ENCODE peak calls at places on chromosomes 7 and 10, in six cellular contexts. E is HCT116, W is sigmoid colon, Y is HepG2, I is breast epithelium, D is H1. B is an unnamed sample.

GRCh38 chr7:67692425-67692824 is 695.8 kb downstream of the TYW1 start:
- DNase-seq in Y (no peak), W (no peak), D (no peak), I (no peak), E (no peak), B (no peak)

GRCh38 chr10:123562811-123563580 is 103.2 kb upstream of the GPR26 start:
- DNase-seq in W (peak), D (peak), I (peak), E (no peak), Y (no peak), B (no peak)

GRCh38 chr7:1952781-1953180 is 280.0 kb downstream of the MAD1L1 start:
- DNase-seq in E (no peak), I (no peak), Y (no peak), D (no peak), W (no peak), B (no peak)

GRCh38 chr7:18927134-18927533 is 190.3 kb downstream of the TWIST1 start:
- DNase-seq in I (no peak), E (no peak), W (no peak), D (no peak), Y (no peak), B (no peak)

GRCh38 chr7:95209276-95209675 is 115.1 kb downstream of the PON1 start:
- DNase-seq in W (no peak), E (no peak), D (no peak), Y (no peak), I (no peak), B (no peak)

GRCh38 chr10:84159076-84159475 is 14.5 kb upstream of the GPR15LG start:
- DNase-seq in W (no peak), D (no peak), I (no peak), E (no peak), Y (no peak), B (no peak)

GRCh38 chr10:33612551-33612950 is 278.1 kb upstream of the NRP1 start:
- DNase-seq in E (no peak), W (no peak), D (no peak), Y (no peak), I (no peak), B (no peak)

GRCh38 chr7:25557379-25557916 is 329.2 kb upstream of the NPVF start:
- DNase-seq in E (no peak), Y (no peak), D (no peak), I (no peak), W (no peak), B (no peak)

GRCh38 chr7:151483700-151483960 is 36.1 kb downstream of the RHEB start:
- DNase-seq in E (no peak), W (no peak), D (no peak), Y (no peak), I (no peak), B (no peak)

GRCh38 chr10:34116780-34117179 is 698.3 kb downstream of the PARD3 start:
- DNase-seq in Y (peak), W (no peak), I (no peak), D (no peak), E (no peak), B (no peak)

GRCh38 chr7:117217636-117218035 is 105.2 kb downstream of the WNT2 start:
- DNase-seq in E (no peak), Y (no peak), I (no peak), D (no peak), W (no peak), B (no peak)

GRCh38 chr10:7671121-7671520 is 4.4 kb upstream of the ITIH5 start:
- DNase-seq in D (no peak), Y (no peak), E (no peak), I (no peak), W (no peak), B (no peak)

GRCh38 chr7:74083928-74084721 is 521 bp downstream of the LIMK1 start:
- DNase-seq in D (peak), I (no peak), Y (no peak), W (peak), E (no peak), B (no peak)

GRCh38 chr7:99622596-99622995 is 5.8 kb downstream of the ZSCAN25 start:
- DNase-seq in Y (no peak), E (no peak), D (no peak), I (no peak), W (no peak), B (no peak)

GRCh38 chr10:35739998-35740397 is 97.9 kb upstream of the FZD8 start:
- DNase-seq in I (no peak), E (no peak), D (no peak), Y (no peak), W (no peak), B (no peak)

GRCh38 chr7:28921822-28922221 is 36.3 kb downstream of the TRIL start:
- DNase-seq in I (no peak), D (no peak), W (peak), Y (peak), E (peak), B (peak)

GRCh38 chr10:63217120-63217605 is 84.0 kb downstream of the NRBF2 start:
- DNase-seq in E (peak), D (no peak), I (no peak), W (no peak), Y (peak), B (no peak)

GRCh38 chr10:102651455-102652169 is 7.3 kb downstream of the TRIM8 start:
- DNase-seq in W (no peak), I (no peak), D (no peak), E (no peak), Y (no peak), B (no peak)

GRCh38 chr10:67695555-67695954 is 440 bp downstream of the CTNNA3 start:
- DNase-seq in I (no peak), D (no peak), W (no peak), Y (no peak), E (no peak), B (no peak)

GRCh38 chr7:130971297-130971696 is 237.3 kb upstream of the KLF14 start:
- DNase-seq in W (no peak), D (no peak), E (no peak), I (no peak), Y (no peak), B (no peak)

GRCh38 chr10:102509387-102509786 is 5.6 kb downstream of the SUFU start:
- DNase-seq in W (no peak), Y (no peak), E (no peak), D (no peak), I (no peak), B (no peak)

GRCh38 chr7:329691-330281 is 39.8 kb downstream of the FOXL3 start:
- DNase-seq in Y (no peak), I (no peak), E (no peak), D (no peak), W (no peak), B (no peak)

GRCh38 chr10:125024496-125025234 is 82.7 kb downstream of the ZRANB1 start:
- DNase-seq in E (no peak), D (no peak), I (no peak), Y (no peak), W (no peak), B (no peak)

GRCh38 chr10:43931308-43931930 is 282.7 kb upstream of the ZNF32 start:
- DNase-seq in Y (no peak), I (no peak), D (no peak), W (no peak), E (no peak), B (no peak)

GRCh38 chr7:64504581-64505120 is 58.2 kb downstream of the ZNF680 start:
- DNase-seq in D (no peak), I (no peak), E (no peak), W (no peak), Y (no peak), B (no peak)

GRCh38 chr10:114821915-114822770 is 563 bp downstream of the FHIP2A start:
- DNase-seq in W (peak), Y (peak), I (no peak), D (peak), E (no peak), B (peak)

GRCh38 chr10:31701546-31701945 is 227.1 kb downstream of the ARHGAP12 start:
- DNase-seq in Y (no peak), D (no peak), W (no peak), E (no peak), I (no peak), B (no peak)

GRCh38 chr10:118522791-118523498 is 72.5 kb downstream of the PRLHR start:
- DNase-seq in E (peak), I (no peak), D (no peak), W (no peak), Y (no peak), B (no peak)

GRCh38 chr7:48389977-48390376 is 218.7 kb downstream of the ABCA13 start:
- DNase-seq in Y (no peak), I (no peak), D (no peak), E (no peak), W (no peak), B (no peak)

GRCh38 chr10:75117996-75118395 is 6.5 kb downstream of the SAMD8 start:
- DNase-seq in D (no peak), W (no peak), Y (no peak), I (no peak), E (no peak), B (no peak)

GRCh38 chr7:158975526-158976467 is 119.4 kb downstream of the DYNC2I1 start:
- DNase-seq in W (no peak), D (no peak), E (no peak), Y (peak), I (no peak), B (no peak)

GRCh38 chr7:50376056-50376455 is 71.5 kb downstream of the IKZF1 start:
- DNase-seq in I (no peak), W (no peak), Y (no peak), E (no peak), D (no peak), B (no peak)

DNA sequence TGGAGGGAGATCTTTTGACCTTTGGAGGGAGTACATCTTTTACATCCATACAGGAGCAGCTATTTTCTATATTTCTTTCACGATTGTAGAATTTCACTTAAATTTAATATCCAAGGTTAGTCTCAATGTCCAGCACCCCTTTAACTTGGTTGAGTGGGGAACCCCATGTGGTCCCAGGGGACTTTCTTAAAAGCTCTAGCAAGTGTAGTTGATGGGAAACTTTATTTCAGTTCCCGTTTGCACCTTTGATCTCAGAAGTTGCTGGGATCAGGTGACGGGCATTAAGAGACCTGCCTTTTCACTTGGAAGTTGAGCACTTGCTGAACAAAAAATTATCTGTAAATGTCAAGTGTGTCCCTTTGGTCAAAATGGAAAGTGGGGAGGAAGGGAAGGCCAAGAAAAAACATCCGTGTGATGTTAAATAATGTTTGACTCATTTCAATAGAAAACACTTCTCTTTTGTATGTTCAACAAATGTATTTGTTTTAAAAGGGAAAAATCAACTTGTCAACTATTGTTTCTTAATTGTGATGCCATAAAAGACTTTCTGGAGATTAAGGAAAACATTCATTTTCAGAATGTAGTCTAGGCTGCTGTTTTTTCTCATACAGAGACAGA is 370.1 kb upstream of the GALNT17 start:
- DNase-seq in I (no peak), W (no peak), D (no peak), Y (no peak), E (no peak), B (no peak)
- TF ChIP-seq POLR2AphosphoS5 in I (no peak), W (no peak), D (no peak), Y (no peak), E (no peak), B (no peak)

DNA sequence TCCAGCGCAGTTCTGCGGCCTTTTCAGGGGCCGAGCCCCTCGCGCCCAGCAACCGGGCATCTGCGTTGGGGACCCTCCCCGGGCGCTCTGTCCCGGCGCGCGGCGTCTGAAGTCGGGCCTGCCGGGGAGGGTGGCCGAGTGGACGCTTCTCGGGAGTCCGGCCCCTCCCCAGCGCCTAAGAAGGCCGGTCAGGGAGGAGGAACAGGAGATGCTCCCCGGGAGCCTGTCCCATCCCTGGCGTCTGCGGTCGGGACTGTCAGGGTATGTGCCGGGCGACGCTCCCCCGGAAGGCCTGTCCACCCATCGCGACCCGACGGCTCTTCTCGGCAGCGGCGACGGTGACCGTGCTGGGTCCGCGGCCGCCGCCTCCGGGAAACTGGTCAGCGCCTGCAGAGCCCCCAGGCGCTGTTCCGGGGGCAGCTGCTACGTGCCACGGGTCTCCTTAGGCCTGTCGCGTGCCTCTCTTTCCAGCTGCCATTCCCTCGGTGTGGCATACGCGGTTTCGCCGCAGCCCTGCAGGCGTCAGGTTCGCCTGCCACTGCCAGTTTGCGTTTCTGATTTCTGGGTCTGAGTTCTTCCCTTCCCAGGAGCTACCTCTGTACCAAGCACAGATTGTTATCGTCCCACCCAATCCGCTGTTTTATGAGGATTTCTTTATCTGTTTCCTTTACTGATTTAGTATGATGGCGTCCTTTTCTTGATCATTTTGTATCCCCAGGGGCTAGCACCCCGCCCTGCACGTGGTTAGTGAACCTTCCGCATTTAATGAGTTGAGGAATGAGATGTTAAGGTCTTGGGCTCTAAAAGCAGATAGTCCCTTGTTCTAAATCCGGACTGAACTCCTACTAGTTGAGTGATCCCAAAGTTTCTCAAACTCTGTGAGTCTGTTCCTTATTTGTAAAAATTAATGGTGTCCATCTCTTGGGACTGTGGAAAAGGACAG is 782 bp downstream of the IFIT5 start:
- DNase-seq in D (peak), W (peak), I (peak), E (no peak), Y (no peak), B (peak)
- TF ChIP-seq POLR2A in D (no peak), W (no peak), I (peak), E (no peak), Y (no peak), B (peak)

DNA sequence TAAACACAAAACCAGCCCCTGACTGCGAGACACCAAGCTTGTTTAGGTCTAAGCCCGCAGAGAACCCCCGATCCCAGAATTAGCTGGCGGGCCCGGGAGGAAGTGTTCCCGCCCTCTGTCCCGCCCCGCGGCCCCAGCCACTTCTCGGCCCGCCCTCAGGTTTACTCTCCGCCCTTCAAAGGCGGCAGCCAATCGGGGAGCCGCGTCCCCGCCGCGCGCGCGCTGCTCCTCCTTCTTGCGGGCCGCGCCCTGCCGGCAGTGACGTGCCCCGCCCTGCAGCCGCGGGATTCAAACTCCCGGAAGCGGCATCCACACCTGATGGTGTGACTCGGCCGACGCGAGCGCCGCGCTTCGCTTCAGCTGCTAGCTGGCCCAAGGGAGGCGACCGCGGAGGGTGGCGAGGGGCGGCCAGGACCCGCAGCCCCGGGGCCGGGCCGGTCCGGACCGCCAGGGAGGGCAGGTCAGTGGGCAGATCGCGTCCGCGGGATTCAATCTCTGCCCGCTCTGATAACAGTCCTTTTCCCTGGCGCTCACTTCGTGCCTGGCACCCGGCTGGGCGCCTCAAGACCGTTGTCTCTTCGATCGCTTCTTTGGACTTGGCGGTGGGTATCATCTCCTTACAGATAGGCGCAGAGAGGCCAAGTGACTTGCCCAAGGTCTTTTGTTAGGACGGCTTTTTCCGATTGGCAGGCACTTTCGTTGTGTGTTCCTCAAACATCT is at the start of gene CEP55:
- DNase-seq in W (peak), Y (peak), D (peak), E (peak), I (peak), B (peak)
- TF ChIP-seq POLR2AphosphoS5 in W (peak), Y (peak), D (peak), E (peak), I (no peak), B (peak)

GRCh38 chr10:104321226-104321625 is 17.0 kb downstream of the ITPRIP start:
- DNase-seq in Y (no peak), W (peak), E (no peak), I (no peak), D (no peak), B (no peak)
- TF ChIP-seq POLR2A in Y (no peak), W (no peak), E (no peak), I (no peak), D (no peak), B (no peak)

GRCh38 chr10:99534456-99534938 is 1.8 kb downstream of the NKX2-3 start:
- DNase-seq in Y (no peak), I (no peak), E (no peak), D (no peak), W (no peak), B (no peak)

GRCh38 chr10:99533496-99534455 is 1.0 kb downstream of the NKX2-3 start:
- DNase-seq in D (no peak), E (no peak), I (no peak), Y (no peak), W (no peak), B (no peak)

GRCh38 chr10:99531696-99532050 is 1.1 kb upstream of the NKX2-3 start:
- DNase-seq in Y (no peak), W (no peak), E (no peak), D (no peak), I (no peak), B (no peak)

GRCh38 chr10:99532194-99532593 is 548 bp upstream of the NKX2-3 start:
- DNase-seq in I (no peak), D (no peak), W (no peak), Y (no peak), E (no peak), B (no peak)

DNA sequence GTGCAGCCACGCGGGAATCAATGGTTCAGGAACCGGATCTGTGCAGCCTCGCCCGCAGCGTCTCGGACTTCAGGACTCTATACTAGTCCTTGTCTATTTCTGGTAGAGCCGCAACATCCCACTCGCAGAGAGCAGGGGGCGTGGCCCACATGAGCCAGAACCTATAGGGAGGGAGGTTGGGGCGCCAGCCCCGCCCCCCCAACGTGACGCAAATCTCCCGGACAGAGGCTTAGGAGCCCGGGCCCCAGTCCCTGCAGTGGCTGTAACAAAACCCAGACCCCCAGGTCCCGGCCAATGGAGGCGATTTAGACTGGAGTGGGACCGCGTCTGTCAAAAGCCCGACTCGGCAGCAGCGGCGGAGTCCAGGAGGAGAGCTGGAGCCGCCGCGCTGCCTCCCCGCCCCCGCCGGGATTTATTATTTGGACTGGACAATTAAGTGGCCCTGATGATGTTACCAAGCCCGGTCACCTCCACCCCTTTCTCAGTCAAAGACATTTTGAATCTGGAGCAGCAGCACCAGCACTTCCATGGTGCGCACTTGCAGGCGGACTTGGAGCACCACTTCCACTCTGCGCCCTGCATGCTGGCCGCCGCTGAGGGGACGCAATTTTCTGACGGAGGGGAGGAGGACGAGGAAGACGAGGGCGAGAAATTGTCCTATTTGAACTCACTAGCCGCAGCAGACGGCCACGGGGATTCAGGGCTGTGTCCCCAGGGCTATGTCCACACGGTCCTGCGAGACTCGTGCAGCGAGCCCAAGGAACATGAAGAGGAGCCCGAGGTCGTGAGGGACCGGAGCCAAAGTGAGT is at the start of gene NKX2-3:
- DNase-seq in I (no peak), W (peak), D (peak), Y (no peak), E (no peak), B (no peak)
- TF ChIP-seq POLR2AphosphoS5 in I (no peak), W (peak), D (no peak), Y (no peak), E (no peak), B (no peak)

DNA sequence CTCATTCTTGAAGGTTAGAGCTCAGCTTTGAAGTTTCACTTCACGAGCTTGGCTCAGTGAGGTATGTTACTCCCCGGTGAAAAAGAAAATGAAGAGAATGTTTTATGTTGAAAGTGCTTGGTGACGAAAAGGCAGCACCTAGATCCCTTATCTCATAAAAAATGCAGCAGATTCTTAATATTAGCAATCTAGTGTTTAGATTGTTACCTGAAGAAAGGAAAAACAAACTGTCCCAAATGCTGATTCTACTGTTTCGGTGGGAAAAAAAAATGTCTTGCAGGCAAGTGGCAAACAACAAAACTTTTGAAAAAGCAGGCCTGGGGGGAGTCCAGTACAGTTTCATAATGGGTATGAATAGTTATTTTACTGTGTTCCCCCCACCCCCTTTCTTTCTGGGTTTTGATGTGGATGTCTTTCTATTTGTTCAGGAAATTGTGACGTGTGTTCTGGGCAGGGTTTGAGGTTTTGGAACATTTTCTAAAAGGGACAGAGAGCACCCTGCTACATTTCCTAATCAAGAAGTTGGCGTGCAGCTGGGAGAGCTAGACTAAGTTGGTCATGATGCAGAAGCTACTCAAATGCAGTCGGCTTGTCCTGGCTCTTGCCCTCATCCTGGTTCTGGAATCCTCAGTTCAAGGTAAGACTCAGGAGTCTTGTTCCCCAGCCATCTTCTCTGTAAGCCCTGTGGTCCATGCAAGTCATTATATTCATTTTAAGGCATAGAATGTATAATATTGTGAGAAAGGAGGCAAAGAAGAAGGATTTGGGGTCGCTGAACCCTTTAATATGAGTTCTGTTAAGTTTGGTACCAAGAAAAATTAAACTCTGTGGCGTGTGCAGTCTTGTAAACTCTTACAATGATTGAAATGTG is at the start of gene SRGN:
- DNase-seq in D (no peak), W (peak), Y (no peak), E (no peak), I (no peak), B (no peak)
- TF ChIP-seq POLR2A in D (no peak), W (peak), Y (no peak), E (no peak), I (peak), B (peak)

B was measured in GM12891.